ENCODE peak calls at places on chromosomes 7 and 10, in eight cellular contexts. B is LNCaP clone FGC, E is PC-9, Z is AG09319, D is transverse colon, F is fibroblast of pulmonary artery, L is BJ, T is neural crest cell. H is an unnamed sample.
A peak's percentile ranks its signal among the peaks of the same experiment; 100 is the strongest.

GRCh38 chr7:39044489-39044888 is 66.8 kb downstream of the POU6F2 start:
- DNase-seq in E (no peak), D (no peak), L (no peak), T (no peak), Z (no peak), F (no peak), B (no peak), H (no peak)

GRCh38 chr10:71302874-71303568 is 16.0 kb upstream of the SLC29A3 start:
- DNase-seq in B (peak; percentile 53), D (no peak), Z (peak; percentile 16), T (no peak), F (peak; percentile 68), L (no peak), E (peak; percentile 67), H (no peak)

GRCh38 chr10:11885437-11886137 is 62.4 kb downstream of the PROSER2 start:
- DNase-seq in E (no peak), Z (no peak), B (no peak), T (no peak), F (no peak), D (no peak), L (no peak), H (no peak)

GRCh38 chr10:130022071-130022470 is 58.0 kb upstream of the EBF3 start:
- DNase-seq in B (no peak), D (no peak), Z (no peak), T (no peak), L (no peak), E (no peak), F (no peak), H (no peak)

GRCh38 chr7:116630357-116630756 is 41.6 kb upstream of the MET start:
- DNase-seq in T (no peak), D (no peak), E (no peak), Z (no peak), L (no peak), F (no peak), B (no peak), H (no peak)

GRCh38 chr7:126079581-126079980 is 1150.0 kb upstream of the POT1 start:
- DNase-seq in F (no peak), E (no peak), Z (no peak), T (no peak), L (no peak), D (no peak), B (no peak), H (no peak)

GRCh38 chr7:22841954-22842353 is 19.3 kb upstream of the TOMM7 start:
- DNase-seq in D (no peak), Z (peak; percentile 82), L (no peak), T (no peak), B (no peak), F (no peak), E (peak; percentile 3), H (no peak)

GRCh38 chr10:93584445-93584844 is 16.6 kb downstream of the RBP4 start:
- DNase-seq in E (peak; percentile 55), B (no peak), F (no peak), T (no peak), D (no peak), L (no peak), Z (no peak), H (no peak)

GRCh38 chr10:50637003-50637579 is 13.3 kb upstream of the SGMS1 start:
- DNase-seq in E (no peak), F (no peak), D (no peak), B (no peak), Z (no peak), L (no peak), T (no peak), H (no peak)

GRCh38 chr10:103592186-103593021 is 98.9 kb downstream of the NEURL1 start:
- DNase-seq in D (peak; percentile 27), E (no peak), F (peak; percentile 39), B (no peak), Z (no peak), T (peak; percentile 55), L (no peak), H (no peak)

GRCh38 chr10:64396105-64396504 is 874.9 kb downstream of the REEP3 start:
- DNase-seq in L (no peak), D (no peak), E (no peak), T (no peak), Z (no peak), B (no peak), F (peak; percentile 51), H (no peak)

GRCh38 chr7:44382459-44383300 is 57.3 kb upstream of the CAMK2B start:
- DNase-seq in Z (no peak), D (no peak), B (no peak), F (peak; percentile 27), T (no peak), E (no peak), L (no peak), H (no peak)

GRCh38 chr10:130441041-130441440 is 304.9 kb downstream of the GLRX3 start:
- DNase-seq in L (no peak), E (no peak), B (no peak), Z (no peak), T (no peak), F (no peak), D (no peak), H (no peak)

GRCh38 chr10:72316748-72317435 is 37.8 kb downstream of the DNAJB12 start:
- DNase-seq in T (no peak), F (no peak), D (peak; percentile 84), L (no peak), B (no peak), E (no peak), Z (no peak), H (peak; percentile 50)

DNA sequence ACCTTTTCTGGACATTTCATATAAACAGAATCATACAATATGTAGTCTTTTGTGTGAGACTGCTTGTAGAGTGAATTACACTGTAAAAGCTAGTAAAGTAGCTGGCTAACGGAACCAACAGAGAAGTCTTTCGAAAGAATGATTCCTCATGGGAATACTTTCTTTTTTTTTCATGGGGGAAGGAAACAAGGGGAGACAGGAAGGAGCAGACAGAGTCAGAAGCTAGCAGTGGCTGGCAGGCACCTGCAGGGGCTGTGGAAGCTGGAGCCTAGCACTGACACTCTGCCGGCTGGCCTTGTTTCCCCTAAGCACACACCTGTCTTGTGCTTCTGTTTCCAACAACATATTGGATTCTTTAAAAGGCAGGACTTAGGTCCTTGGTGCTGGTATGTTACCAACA is 24.7 kb downstream of the NOD1 start:
- DNase-seq in T (no peak), Z (no peak), B (no peak), D (no peak), F (peak; percentile 69), L (no peak), E (no peak), H (no peak)
- TF ChIP-seq CTCF in T (no peak), Z (no peak), B (no peak), D (no peak), F (peak; percentile 12), L (no peak), E (no peak), H (no peak)

GRCh38 chr7:81268551-81268950 is 349.7 kb upstream of the SEMA3C start:
- DNase-seq in L (no peak), B (no peak), T (no peak), E (no peak), Z (no peak), D (no peak), F (peak; percentile 20), H (no peak)

GRCh38 chr7:81264116-81264515 is 345.3 kb upstream of the SEMA3C start:
- DNase-seq in T (no peak), L (no peak), E (peak; percentile 55), Z (no peak), B (no peak), D (no peak), F (peak; percentile 27), H (no peak)

DNA sequence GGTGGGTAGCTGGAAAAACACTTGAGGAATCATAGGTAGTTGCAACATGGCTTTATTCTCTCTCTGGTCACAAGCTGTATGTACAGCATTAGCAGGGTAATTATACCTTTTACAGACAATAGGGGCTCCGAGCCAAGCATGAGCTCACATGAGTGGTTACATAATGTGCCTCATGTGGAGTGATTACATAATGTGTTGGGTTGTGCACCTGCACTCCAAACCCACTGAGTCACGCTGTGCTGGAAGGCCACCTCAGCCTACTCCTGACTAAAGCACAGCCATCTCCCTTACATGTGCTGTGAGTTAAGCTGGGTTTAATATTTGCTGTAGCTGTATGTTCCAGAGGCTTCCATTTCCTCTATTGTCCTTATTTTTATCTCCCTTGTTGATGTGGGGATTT is 348.7 kb upstream of the SEMA3C start:
- DNase-seq in L (no peak), B (no peak), D (no peak), Z (no peak), T (no peak), F (peak; percentile 75), E (peak; percentile 70), H (no peak)
- TF ChIP-seq CTCF in L (no peak), B (no peak), D (no peak), Z (no peak), T (no peak), F (no peak), E (no peak), H (no peak)

GRCh38 chr7:88509341-88509740 is 202.6 kb upstream of the STEAP4 start:
- DNase-seq in B (no peak), Z (no peak), L (no peak), E (no peak), F (no peak), T (no peak), D (no peak), H (no peak)
- TF ChIP-seq CTCF in B (no peak), Z (no peak), L (no peak), E (no peak), F (no peak), T (no peak), D (no peak), H (no peak)

GRCh38 chr7:82359426-82359825 is 84.2 kb downstream of the CACNA2D1 start:
- DNase-seq in L (no peak), B (no peak), F (no peak), Z (no peak), E (no peak), D (no peak), T (no peak), H (no peak)
- TF ChIP-seq CTCF in L (no peak), B (no peak), F (no peak), Z (no peak), E (no peak), D (no peak), T (no peak), H (no peak)

GRCh38 chr7:73427902-73428696 is 5.5 kb upstream of the FZD9 start:
- DNase-seq in Z (no peak), E (no peak), B (no peak), L (no peak), D (no peak), F (no peak), T (no peak), H (no peak)
- TF ChIP-seq CTCF in Z (no peak), E (no peak), B (no peak), L (no peak), D (no peak), F (no peak), T (no peak), H (no peak)

DNA sequence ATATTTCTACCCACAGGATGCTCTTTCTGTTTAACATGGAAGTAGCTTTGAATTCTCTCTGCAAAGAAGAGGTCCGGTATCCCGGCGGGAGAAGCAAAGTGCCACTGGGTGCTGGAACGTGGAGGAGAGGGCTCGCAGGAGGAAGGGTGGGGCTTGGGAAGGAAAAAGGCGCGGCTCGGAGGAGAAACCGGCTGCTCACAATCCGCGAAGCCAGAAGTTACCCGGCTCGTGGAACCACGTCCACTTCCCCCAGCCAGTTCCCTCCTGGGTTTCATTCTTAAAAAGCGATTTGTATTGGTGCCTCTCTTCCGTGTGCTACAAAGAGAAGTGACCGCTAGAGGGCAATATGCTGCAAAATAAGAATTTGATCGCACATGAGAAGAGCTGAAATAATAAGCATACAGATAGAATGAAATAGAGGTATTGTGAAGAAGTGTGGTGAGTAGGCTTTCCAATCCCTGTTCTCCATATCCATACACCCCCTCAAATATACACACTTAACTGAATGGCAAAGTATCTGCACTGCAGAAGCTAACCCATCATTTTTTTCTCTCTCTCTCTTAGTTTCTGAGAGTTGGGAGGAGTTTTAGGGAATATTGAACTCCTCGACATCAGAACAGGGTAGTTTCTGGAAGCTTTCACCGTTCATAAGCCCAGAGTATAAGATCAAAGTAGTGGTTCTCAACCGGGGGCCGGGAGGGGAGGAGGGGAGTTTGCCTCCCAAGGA is 31.1 kb downstream of the TRIL start:
- DNase-seq in F (peak; percentile 94), B (peak; percentile 74), Z (peak; percentile 74), D (peak; percentile 62), L (peak; percentile 39), E (peak; percentile 82), T (peak; percentile 53), H (peak; percentile 82)
- TF ChIP-seq CTCF in F (peak; percentile 82), B (peak; percentile 76), Z (peak; percentile 81), D (peak; percentile 82), L (peak; percentile 78), E (peak; percentile 97), T (peak; percentile 91), H (peak; percentile 78)